ENCODE peak calls at places on chromosomes 16 and 17, in five cellular contexts. One of them, this sample, is unnamed.

GRCh38 chr17:42845918-42846593 is 1.7 kb downstream of the AOC2 start:
- DNase-seq in A549: no peak
- DNase-seq in SK-N-DZ: no peak
- DNase-seq in COR-L47: no peak
- DNase-seq in T-helper 1 cell: no peak
- DNase-seq in this sample: no peak

GRCh38 chr16:63890072-63890471 is 1231.8 kb downstream of the CDH11 start:
- DNase-seq in SK-N-DZ: no peak
- DNase-seq in COR-L47: no peak
- DNase-seq in A549: no peak
- DNase-seq in T-helper 1 cell: no peak
- DNase-seq in this sample: no peak

GRCh38 chr17:50842506-50843149 is 7.2 kb downstream of the WFIKKN2 start:
- DNase-seq in COR-L47: no peak
- DNase-seq in T-helper 1 cell: no peak
- DNase-seq in A549: no peak
- DNase-seq in SK-N-DZ: no peak
- DNase-seq in this sample: no peak

GRCh38 chr17:2238432-2239169 is 65.0 kb downstream of the SMG6 start:
- DNase-seq in SK-N-DZ: no peak
- DNase-seq in T-helper 1 cell: no peak
- DNase-seq in A549: no peak
- DNase-seq in COR-L47: no peak
- DNase-seq in this sample: no peak

GRCh38 chr16:70331588-70332358 is 14.9 kb upstream of the DDX19A start:
- DNase-seq in COR-L47: no peak
- DNase-seq in T-helper 1 cell: no peak
- DNase-seq in A549: no peak
- DNase-seq in SK-N-DZ: no peak
- DNase-seq in this sample: no peak

GRCh38 chr17:63698381-63698885 is 1.5 kb downstream of the LIMD2 start:
- DNase-seq in T-helper 1 cell: no peak
- DNase-seq in A549: no peak
- DNase-seq in COR-L47: no peak
- DNase-seq in SK-N-DZ: no peak
- DNase-seq in this sample: peak

GRCh38 chr16:86338403-86339115 is 171.8 kb upstream of the FOXF1 start:
- DNase-seq in SK-N-DZ: no peak
- DNase-seq in T-helper 1 cell: no peak
- DNase-seq in A549: no peak
- DNase-seq in COR-L47: no peak
- DNase-seq in this sample: peak

GRCh38 chr17:71409137-71409536 is 711.7 kb upstream of the SOX9 start:
- DNase-seq in A549: peak
- DNase-seq in SK-N-DZ: no peak
- DNase-seq in COR-L47: no peak
- DNase-seq in T-helper 1 cell: no peak
- DNase-seq in this sample: no peak

GRCh38 chr17:45225051-45225700 is 3.5 kb downstream of the FMNL1 start:
- DNase-seq in COR-L47: no peak
- DNase-seq in SK-N-DZ: no peak
- DNase-seq in A549: peak
- DNase-seq in T-helper 1 cell: no peak
- DNase-seq in this sample: peak

GRCh38 chr16:27625050-27625697 is 75.2 kb downstream of the KATNIP start:
- DNase-seq in SK-N-DZ: no peak
- DNase-seq in A549: peak
- DNase-seq in COR-L47: no peak
- DNase-seq in T-helper 1 cell: no peak
- DNase-seq in this sample: no peak

GRCh38 chr17:18977021-18977420 is 25.1 kb downstream of the SLC5A10 start:
- DNase-seq in COR-L47: no peak
- DNase-seq in SK-N-DZ: no peak
- DNase-seq in A549: no peak
- DNase-seq in T-helper 1 cell: no peak
- DNase-seq in this sample: no peak

GRCh38 chr17:83122834-83123233 is 43.4 kb downstream of the METRNL start:
- DNase-seq in SK-N-DZ: no peak
- DNase-seq in T-helper 1 cell: no peak
- DNase-seq in COR-L47: no peak
- DNase-seq in A549: peak
- DNase-seq in this sample: peak

GRCh38 chr17:58376472-58376921 is 24.5 kb upstream of the SUPT4H1 start:
- DNase-seq in COR-L47: no peak
- DNase-seq in SK-N-DZ: no peak
- DNase-seq in T-helper 1 cell: no peak
- DNase-seq in A549: no peak
- DNase-seq in this sample: no peak

GRCh38 chr17:35259001-35259400 is 16.1 kb downstream of the SLFN5 start:
- DNase-seq in SK-N-DZ: no peak
- DNase-seq in T-helper 1 cell: no peak
- DNase-seq in COR-L47: no peak
- DNase-seq in A549: no peak
- DNase-seq in this sample: no peak

GRCh38 chr17:50547736-50548083 is 736 bp downstream of the SPATA20 start:
- DNase-seq in A549: peak
- DNase-seq in T-helper 1 cell: no peak
- DNase-seq in COR-L47: no peak
- DNase-seq in SK-N-DZ: no peak
- DNase-seq in this sample: peak

GRCh38 chr17:35617505-35617904 is 30.4 kb downstream of the AP2B1 start:
- DNase-seq in A549: no peak
- DNase-seq in COR-L47: no peak
- DNase-seq in T-helper 1 cell: no peak
- DNase-seq in SK-N-DZ: no peak
- DNase-seq in this sample: no peak

GRCh38 chr17:12927541-12928425 is 90.0 kb downstream of the ELAC2 start:
- DNase-seq in T-helper 1 cell: no peak
- DNase-seq in COR-L47: no peak
- DNase-seq in SK-N-DZ: no peak
- DNase-seq in A549: no peak
- DNase-seq in this sample: no peak

GRCh38 chr17:2551493-2551892 is 39.8 kb upstream of the METTL16 start:
- DNase-seq in A549: no peak
- DNase-seq in COR-L47: no peak
- DNase-seq in SK-N-DZ: no peak
- DNase-seq in T-helper 1 cell: no peak
- DNase-seq in this sample: no peak

GRCh38 chr17:81487487-81488275 is 24.9 kb downstream of the ACTG1 start:
- DNase-seq in A549: peak
- DNase-seq in COR-L47: peak
- DNase-seq in T-helper 1 cell: peak
- DNase-seq in SK-N-DZ: peak
- DNase-seq in this sample: peak

GRCh38 chr16:22955461-22956145 is 141.6 kb downstream of the HS3ST2 start:
- DNase-seq in SK-N-DZ: no peak
- DNase-seq in T-helper 1 cell: no peak
- DNase-seq in A549: no peak
- DNase-seq in COR-L47: no peak
- DNase-seq in this sample: no peak

GRCh38 chr16:48365601-48366164 is 19.5 kb downstream of the SIAH1 start:
- DNase-seq in T-helper 1 cell: peak
- DNase-seq in COR-L47: peak
- DNase-seq in SK-N-DZ: peak
- DNase-seq in A549: peak
- DNase-seq in this sample: peak

GRCh38 chr16:65075877-65076276 is 46.0 kb downstream of the CDH11 start:
- DNase-seq in A549: no peak
- DNase-seq in SK-N-DZ: no peak
- DNase-seq in COR-L47: no peak
- DNase-seq in T-helper 1 cell: no peak
- DNase-seq in this sample: no peak

This sample was measured in left lung.